ENCODE peak calls at places on chromosomes 6 and 20, in eight cellular contexts. One of them, this sample, is unnamed. For H3K4me1, the result is how much of the 10 kb centered on the place peaks cover.

GRCh38 chr20:56453347-56453746 is 15.1 kb upstream of the RTF2 start:
- DNase-seq in kidney: no peak
- DNase-seq in colonic mucosa: no peak
- DNase-seq in upper lobe of right lung: no peak
- DNase-seq in fibroblast of lung: no peak
- DNase-seq in neuronal stem cell: no peak
- DNase-seq in H9: no peak
- DNase-seq in stomach: no peak
- DNase-seq in this sample: no peak

GRCh38 chr20:63295846-63296245 is 2.9 kb downstream of the COL20A1 start:
- DNase-seq in kidney: no peak
- DNase-seq in colonic mucosa: no peak
- DNase-seq in upper lobe of right lung: no peak
- DNase-seq in fibroblast of lung: no peak
- DNase-seq in neuronal stem cell: no peak
- DNase-seq in H9: no peak
- DNase-seq in stomach: no peak
- DNase-seq in this sample: no peak

GRCh38 chr20:44780226-44780625 is 30.1 kb downstream of the RIMS4 start:
- DNase-seq in kidney: no peak
- DNase-seq in colonic mucosa: no peak
- DNase-seq in upper lobe of right lung: no peak
- DNase-seq in fibroblast of lung: peak
- DNase-seq in neuronal stem cell: peak
- DNase-seq in H9: peak
- DNase-seq in stomach: no peak
- DNase-seq in this sample: no peak

GRCh38 chr20:64265201-64265600 is 9.7 kb downstream of the PCMTD2 start:
- DNase-seq in kidney: no peak
- DNase-seq in colonic mucosa: no peak
- DNase-seq in upper lobe of right lung: no peak
- DNase-seq in fibroblast of lung: no peak
- DNase-seq in neuronal stem cell: no peak
- DNase-seq in H9: no peak
- DNase-seq in stomach: no peak
- DNase-seq in this sample: no peak

GRCh38 chr6:38067263-38067980 is 247.9 kb downstream of the ZFAND3 start:
- DNase-seq in kidney: no peak
- DNase-seq in colonic mucosa: no peak
- DNase-seq in upper lobe of right lung: no peak
- DNase-seq in fibroblast of lung: no peak
- DNase-seq in neuronal stem cell: no peak
- DNase-seq in H9: no peak
- DNase-seq in stomach: no peak
- DNase-seq in this sample: no peak

GRCh38 chr20:11331096-11331495 is 586.6 kb upstream of the BTBD3 start:
- DNase-seq in kidney: no peak
- DNase-seq in colonic mucosa: no peak
- DNase-seq in upper lobe of right lung: no peak
- DNase-seq in fibroblast of lung: no peak
- DNase-seq in neuronal stem cell: no peak
- DNase-seq in H9: no peak
- DNase-seq in stomach: no peak
- DNase-seq in this sample: no peak

GRCh38 chr6:33414592-33415271 is 3.2 kb downstream of the CUTA start:
- DNase-seq in kidney: no peak
- DNase-seq in colonic mucosa: no peak
- DNase-seq in upper lobe of right lung: no peak
- DNase-seq in fibroblast of lung: no peak
- DNase-seq in neuronal stem cell: no peak
- DNase-seq in H9: peak
- DNase-seq in stomach: no peak
- DNase-seq in this sample: no peak

GRCh38 chr6:71457883-71458282 is 169.3 kb downstream of the OGFRL1 start:
- DNase-seq in kidney: peak
- DNase-seq in colonic mucosa: no peak
- DNase-seq in upper lobe of right lung: no peak
- DNase-seq in fibroblast of lung: no peak
- DNase-seq in neuronal stem cell: no peak
- DNase-seq in H9: no peak
- DNase-seq in stomach: no peak
- DNase-seq in this sample: no peak

GRCh38 chr6:52399511-52400315 is 20.4 kb upstream of the EFHC1 start:
- DNase-seq in kidney: no peak
- DNase-seq in colonic mucosa: peak
- DNase-seq in upper lobe of right lung: no peak
- DNase-seq in fibroblast of lung: peak
- DNase-seq in neuronal stem cell: peak
- DNase-seq in H9: peak
- DNase-seq in stomach: no peak
- DNase-seq in this sample: no peak

GRCh38 chr6:27591660-27592059 is 118.8 kb upstream of the ZNF184 start:
- DNase-seq in kidney: no peak
- DNase-seq in colonic mucosa: no peak
- DNase-seq in upper lobe of right lung: no peak
- DNase-seq in fibroblast of lung: peak
- DNase-seq in neuronal stem cell: peak
- DNase-seq in H9: peak
- DNase-seq in stomach: no peak
- DNase-seq in this sample: no peak

GRCh38 chr6:117951783-117952182 is 44.7 kb downstream of the SLC35F1 start:
- DNase-seq in kidney: no peak
- DNase-seq in colonic mucosa: no peak
- DNase-seq in upper lobe of right lung: no peak
- DNase-seq in fibroblast of lung: no peak
- DNase-seq in neuronal stem cell: peak
- DNase-seq in H9: peak
- DNase-seq in stomach: no peak
- DNase-seq in this sample: no peak

GRCh38 chr6:138869343-138869742 is 73.5 kb downstream of the ECT2L start:
- DNase-seq in kidney: no peak
- DNase-seq in colonic mucosa: no peak
- DNase-seq in upper lobe of right lung: no peak
- DNase-seq in fibroblast of lung: no peak
- DNase-seq in neuronal stem cell: no peak
- DNase-seq in H9: no peak
- DNase-seq in stomach: no peak
- DNase-seq in this sample: no peak

GRCh38 chr6:144145546-144145945 is 4.8 kb upstream of the STX11 start:
- DNase-seq in kidney: no peak
- DNase-seq in colonic mucosa: no peak
- DNase-seq in upper lobe of right lung: no peak
- DNase-seq in fibroblast of lung: no peak
- DNase-seq in neuronal stem cell: no peak
- DNase-seq in H9: no peak
- DNase-seq in stomach: no peak
- DNase-seq in this sample: no peak

GRCh38 chr6:3766219-3766618 is 14.7 kb upstream of the PXDC1 start:
- DNase-seq in kidney: no peak
- DNase-seq in colonic mucosa: no peak
- DNase-seq in upper lobe of right lung: no peak
- DNase-seq in fibroblast of lung: peak
- DNase-seq in neuronal stem cell: no peak
- DNase-seq in H9: no peak
- DNase-seq in stomach: no peak
- DNase-seq in this sample: no peak

GRCh38 chr6:30135757-30136156 is at the start of gene TRIM40:
- DNase-seq in kidney: no peak
- DNase-seq in colonic mucosa: peak
- DNase-seq in upper lobe of right lung: no peak
- DNase-seq in fibroblast of lung: no peak
- DNase-seq in neuronal stem cell: no peak
- DNase-seq in H9: no peak
- DNase-seq in stomach: no peak
- DNase-seq in this sample: no peak

GRCh38 chr6:130886965-130887364 is 59.8 kb downstream of the SMLR1 start:
- DNase-seq in kidney: no peak
- DNase-seq in colonic mucosa: no peak
- DNase-seq in upper lobe of right lung: no peak
- DNase-seq in fibroblast of lung: no peak
- DNase-seq in neuronal stem cell: no peak
- DNase-seq in H9: no peak
- DNase-seq in stomach: no peak
- DNase-seq in this sample: no peak

GRCh38 chr6:40997256-40997957 is 41.6 kb downstream of the UNC5CL start:
- DNase-seq in kidney: no peak
- DNase-seq in colonic mucosa: peak
- DNase-seq in upper lobe of right lung: no peak
- DNase-seq in fibroblast of lung: peak
- DNase-seq in neuronal stem cell: peak
- DNase-seq in H9: peak
- DNase-seq in stomach: peak
- DNase-seq in this sample: no peak

GRCh38 chr6:150632785-150633465 is 33.2 kb downstream of the PLEKHG1 start:
- DNase-seq in kidney: no peak
- DNase-seq in colonic mucosa: no peak
- DNase-seq in upper lobe of right lung: no peak
- DNase-seq in fibroblast of lung: no peak
- DNase-seq in neuronal stem cell: no peak
- DNase-seq in H9: no peak
- DNase-seq in stomach: no peak
- DNase-seq in this sample: no peak
- H3K4me1 ChIP-seq in kidney: under half
- H3K4me1 ChIP-seq in colonic mucosa: under half
- H3K4me1 ChIP-seq in upper lobe of right lung: under half
- H3K4me1 ChIP-seq in fibroblast of lung: under half
- H3K4me1 ChIP-seq in neuronal stem cell: under half
- H3K4me1 ChIP-seq in H9: under half
- H3K4me1 ChIP-seq in stomach: under half
- H3K4me1 ChIP-seq in this sample: under half

DNA sequence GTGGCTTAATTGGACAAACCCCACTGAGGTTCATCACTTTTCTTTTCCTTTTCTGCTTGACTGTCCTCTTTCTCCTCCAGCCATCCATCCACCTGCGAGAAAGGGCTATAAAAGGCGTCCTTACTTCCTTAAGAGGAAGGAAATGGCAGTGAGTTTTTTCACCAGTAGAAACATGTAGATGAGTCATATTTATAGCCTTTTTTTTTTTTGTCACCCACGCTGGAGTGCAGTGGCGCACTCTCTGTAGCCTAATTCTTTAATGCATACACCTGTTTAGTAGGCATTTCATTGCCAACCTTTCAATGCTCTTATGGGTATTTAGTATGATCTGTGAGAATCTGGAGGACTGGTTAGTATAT is 15.3 kb upstream of the IFNGR1 start:
- DNase-seq in kidney: no peak
- DNase-seq in colonic mucosa: peak
- DNase-seq in upper lobe of right lung: no peak
- DNase-seq in fibroblast of lung: no peak
- DNase-seq in neuronal stem cell: no peak
- DNase-seq in H9: no peak
- DNase-seq in stomach: no peak
- DNase-seq in this sample: no peak
- H3K4me1 ChIP-seq in kidney: under half
- H3K4me1 ChIP-seq in colonic mucosa: under half
- H3K4me1 ChIP-seq in upper lobe of right lung: half or more
- H3K4me1 ChIP-seq in fibroblast of lung: under half
- H3K4me1 ChIP-seq in neuronal stem cell: under half
- H3K4me1 ChIP-seq in H9: under half
- H3K4me1 ChIP-seq in stomach: under half
- H3K4me1 ChIP-seq in this sample: under half

GRCh38 chr6:11323666-11324452 is 91.4 kb upstream of the NEDD9 start:
- DNase-seq in kidney: no peak
- DNase-seq in colonic mucosa: no peak
- DNase-seq in upper lobe of right lung: peak
- DNase-seq in fibroblast of lung: no peak
- DNase-seq in neuronal stem cell: no peak
- DNase-seq in H9: no peak
- DNase-seq in stomach: peak
- DNase-seq in this sample: no peak

GRCh38 chr6:11320914-11321549 is 88.6 kb upstream of the NEDD9 start:
- DNase-seq in kidney: no peak
- DNase-seq in colonic mucosa: no peak
- DNase-seq in upper lobe of right lung: no peak
- DNase-seq in fibroblast of lung: no peak
- DNase-seq in neuronal stem cell: no peak
- DNase-seq in H9: no peak
- DNase-seq in stomach: no peak
- DNase-seq in this sample: no peak

GRCh38 chr6:11325431-11325830 is 93.0 kb upstream of the NEDD9 start:
- DNase-seq in kidney: no peak
- DNase-seq in colonic mucosa: no peak
- DNase-seq in upper lobe of right lung: no peak
- DNase-seq in fibroblast of lung: no peak
- DNase-seq in neuronal stem cell: no peak
- DNase-seq in H9: no peak
- DNase-seq in stomach: no peak
- DNase-seq in this sample: no peak

GRCh38 chr6:11324453-11325023 is 92.1 kb upstream of the NEDD9 start:
- DNase-seq in kidney: no peak
- DNase-seq in colonic mucosa: no peak
- DNase-seq in upper lobe of right lung: no peak
- DNase-seq in fibroblast of lung: no peak
- DNase-seq in neuronal stem cell: no peak
- DNase-seq in H9: no peak
- DNase-seq in stomach: no peak
- DNase-seq in this sample: no peak

GRCh38 chr6:11322252-11322885 is 89.9 kb upstream of the NEDD9 start:
- DNase-seq in kidney: peak
- DNase-seq in colonic mucosa: no peak
- DNase-seq in upper lobe of right lung: no peak
- DNase-seq in fibroblast of lung: no peak
- DNase-seq in neuronal stem cell: no peak
- DNase-seq in H9: no peak
- DNase-seq in stomach: no peak
- DNase-seq in this sample: no peak
- H3K4me1 ChIP-seq in kidney: under half
- H3K4me1 ChIP-seq in colonic mucosa: under half
- H3K4me1 ChIP-seq in upper lobe of right lung: under half
- H3K4me1 ChIP-seq in fibroblast of lung: under half
- H3K4me1 ChIP-seq in neuronal stem cell: under half
- H3K4me1 ChIP-seq in H9: under half
- H3K4me1 ChIP-seq in stomach: under half
- H3K4me1 ChIP-seq in this sample: under half

GRCh38 chr6:105886066-105886811 is 199.9 kb upstream of the PRDM1 start:
- DNase-seq in kidney: no peak
- DNase-seq in colonic mucosa: no peak
- DNase-seq in upper lobe of right lung: no peak
- DNase-seq in fibroblast of lung: no peak
- DNase-seq in neuronal stem cell: no peak
- DNase-seq in H9: no peak
- DNase-seq in stomach: no peak
- DNase-seq in this sample: no peak
- H3K4me1 ChIP-seq in kidney: under half
- H3K4me1 ChIP-seq in colonic mucosa: under half
- H3K4me1 ChIP-seq in upper lobe of right lung: under half
- H3K4me1 ChIP-seq in fibroblast of lung: under half
- H3K4me1 ChIP-seq in neuronal stem cell: under half
- H3K4me1 ChIP-seq in H9: under half
- H3K4me1 ChIP-seq in stomach: under half
- H3K4me1 ChIP-seq in this sample: under half

GRCh38 chr20:50921055-50921454 is 10.2 kb downstream of the ADNP start:
- DNase-seq in kidney: no peak
- DNase-seq in colonic mucosa: no peak
- DNase-seq in upper lobe of right lung: no peak
- DNase-seq in fibroblast of lung: peak
- DNase-seq in neuronal stem cell: no peak
- DNase-seq in H9: no peak
- DNase-seq in stomach: no peak
- DNase-seq in this sample: no peak
- H3K4me1 ChIP-seq in kidney: under half
- H3K4me1 ChIP-seq in colonic mucosa: under half
- H3K4me1 ChIP-seq in upper lobe of right lung: half or more
- H3K4me1 ChIP-seq in fibroblast of lung: under half
- H3K4me1 ChIP-seq in neuronal stem cell: under half
- H3K4me1 ChIP-seq in H9: under half
- H3K4me1 ChIP-seq in stomach: under half
- H3K4me1 ChIP-seq in this sample: half or more